ENCODE peak calls at places on chromosome 22, in four cellular contexts. S is activated naive CD4-positive, alpha-beta T cell treated with Interleukin-2 at 50 U/mL for 16 hours; X is GM04504; E is AG04450. R is an unnamed sample.

GRCh38 chr22:38782402-38783094 is 11.4 kb downstream of the DNAL4 start:
- DNase-seq in S (no peak), X (no peak), E (no peak), R (no peak)

GRCh38 chr22:29879738-29880137 is 3.2 kb upstream of the MTMR3 start:
- DNase-seq in S (no peak), X (no peak), E (no peak), R (no peak)

GRCh38 chr22:41538583-41538982 is 5.7 kb downstream of the POLR3H start:
- DNase-seq in S (no peak), X (no peak), E (no peak), R (no peak)

GRCh38 chr22:35986085-35986484 is 42.5 kb downstream of the RBFOX2 start:
- DNase-seq in S (no peak), X (no peak), E (no peak), R (no peak)

GRCh38 chr22:47100019-47100418 is 337.6 kb downstream of the TBC1D22A start:
- DNase-seq in S (no peak), X (no peak), E (no peak), R (no peak)

GRCh38 chr22:47187558-47187957 is 425.1 kb downstream of the TBC1D22A start:
- DNase-seq in S (no peak), X (no peak), E (no peak), R (no peak)

GRCh38 chr22:19855504-19856409 is 1.1 kb upstream of the GNB1L start:
- DNase-seq in S (peak; percentile 59), X (peak; percentile 37), E (no peak), R (no peak)

GRCh38 chr22:23397008-23397617 is 183.0 kb downstream of the IGLL1 start:
- DNase-seq in S (no peak), X (no peak), E (no peak), R (no peak)

GRCh38 chr22:21738966-21739365 is 3.4 kb upstream of the YPEL1 start:
- DNase-seq in S (no peak), X (no peak), E (no peak), R (no peak)

GRCh38 chr22:50733521-50734342 is 4.3 kb upstream of the ACR start:
- DNase-seq in S (no peak), X (peak; percentile 27), E (peak; percentile 26), R (no peak)

GRCh38 chr22:47395481-47395880 is 633.0 kb downstream of the TBC1D22A start:
- DNase-seq in S (no peak), X (no peak), E (no peak), R (no peak)

GRCh38 chr22:46626356-46626755 is 6.2 kb downstream of the GRAMD4 start:
- DNase-seq in S (no peak), X (no peak), E (no peak), R (no peak)

GRCh38 chr22:47382164-47382890 is 619.9 kb downstream of the TBC1D22A start:
- DNase-seq in S (no peak), X (no peak), E (no peak), R (no peak)

GRCh38 chr22:50317178-50317577 is 9.6 kb downstream of the DENND6B start:
- DNase-seq in S (no peak), X (no peak), E (no peak), R (no peak)

GRCh38 chr22:38504731-38505594 is 1.1 kb downstream of the DDX17 start:
- DNase-seq in S (peak; percentile 65), X (no peak), E (no peak), R (no peak)

GRCh38 chr22:40769761-40770160 is 49.4 kb downstream of the SLC25A17 start:
- DNase-seq in S (no peak), X (no peak), E (no peak), R (no peak)

GRCh38 chr22:38202437-38203089 is 769 bp downstream of the MAFF start:
- DNase-seq in S (peak; percentile 68), X (peak; percentile 66), E (peak; percentile 71), R (no peak)

GRCh38 chr22:36304429-36304828 is 51.5 kb downstream of the APOL1 start:
- DNase-seq in S (no peak), X (no peak), E (no peak), R (no peak)

GRCh38 chr22:24355574-24355973 is 71.8 kb upstream of the ADORA2A start:
- DNase-seq in S (no peak), X (no peak), E (no peak), R (no peak)

GRCh38 chr22:39994046-39994565 is 648 bp upstream of the FAM83F start:
- DNase-seq in S (peak; percentile 45), X (no peak), E (no peak), R (no peak)

GRCh38 chr22:43230983-43231723 is 44.2 kb upstream of the TTLL12 start:
- DNase-seq in S (peak; percentile 69), X (peak; percentile 8), E (no peak), R (peak; percentile 11)